ENCODE peak calls at places on chromosomes 1 and 21, in nine cellular contexts. R is kidney, X is psoas muscle, N is aorta, B is lower lobe of right lung, E is ovary, P is fibroblast of lung, G is AG04450, Q is prostate gland. U is an unnamed sample.

GRCh38 chr1:18494304-18494703 is 13.6 kb downstream of the KLHDC7A start:
- DNase-seq in Q (no peak), E (no peak), N (no peak), G (no peak), R (no peak), X (no peak), P (no peak), B (no peak), U (no peak)

GRCh38 chr1:167373398-167373797 is 144.9 kb downstream of the CD247 start:
- DNase-seq in E (no peak), P (peak; percentile 53), Q (no peak), B (no peak), G (no peak), X (no peak), R (no peak), N (no peak), U (no peak)

GRCh38 chr21:16241500-16241963 is 511.8 kb downstream of the USP25 start:
- DNase-seq in G (no peak), E (no peak), N (no peak), Q (no peak), R (no peak), B (no peak), P (no peak), X (no peak), U (no peak)

GRCh38 chr1:235401251-235401650 is 34.0 kb downstream of the TBCE start:
- DNase-seq in P (peak; percentile 22), E (no peak), G (no peak), Q (no peak), R (no peak), B (no peak), X (no peak), N (no peak), U (no peak)

GRCh38 chr1:151326619-151327222 is 495 bp downstream of the PI4KB start:
- DNase-seq in N (peak; percentile 80), X (peak; percentile 40), P (peak; percentile 42), G (no peak), Q (peak; percentile 15), B (peak; percentile 74), R (peak; percentile 82), E (no peak), U (peak; percentile 64)

GRCh38 chr1:203448521-203449061 is 27.0 kb upstream of the PRELP start:
- DNase-seq in X (peak; percentile 58), G (no peak), Q (no peak), B (no peak), P (no peak), E (peak; percentile 81), R (peak; percentile 82), N (no peak), U (no peak)

GRCh38 chr1:170265234-170265633 is 119.5 kb downstream of the NTMT2 start:
- DNase-seq in R (no peak), N (no peak), E (no peak), G (no peak), Q (no peak), X (no peak), P (no peak), B (no peak), U (no peak)

GRCh38 chr1:4271338-4271998 is 371.4 kb upstream of the C1orf174 start:
- DNase-seq in P (no peak), R (no peak), B (no peak), E (no peak), X (no peak), G (no peak), N (no peak), Q (no peak), U (no peak)

GRCh38 chr1:232678185-232678886 is 48.4 kb upstream of the SIPA1L2 start:
- DNase-seq in R (no peak), Q (peak; percentile 31), E (no peak), G (no peak), N (no peak), P (peak; percentile 61), X (no peak), B (no peak), U (peak; percentile 74)

GRCh38 chr21:14609274-14609673 is 63.2 kb upstream of the SAMSN1 start:
- DNase-seq in E (no peak), X (no peak), N (no peak), P (no peak), B (no peak), Q (no peak), G (no peak), R (no peak), U (no peak)

DNA sequence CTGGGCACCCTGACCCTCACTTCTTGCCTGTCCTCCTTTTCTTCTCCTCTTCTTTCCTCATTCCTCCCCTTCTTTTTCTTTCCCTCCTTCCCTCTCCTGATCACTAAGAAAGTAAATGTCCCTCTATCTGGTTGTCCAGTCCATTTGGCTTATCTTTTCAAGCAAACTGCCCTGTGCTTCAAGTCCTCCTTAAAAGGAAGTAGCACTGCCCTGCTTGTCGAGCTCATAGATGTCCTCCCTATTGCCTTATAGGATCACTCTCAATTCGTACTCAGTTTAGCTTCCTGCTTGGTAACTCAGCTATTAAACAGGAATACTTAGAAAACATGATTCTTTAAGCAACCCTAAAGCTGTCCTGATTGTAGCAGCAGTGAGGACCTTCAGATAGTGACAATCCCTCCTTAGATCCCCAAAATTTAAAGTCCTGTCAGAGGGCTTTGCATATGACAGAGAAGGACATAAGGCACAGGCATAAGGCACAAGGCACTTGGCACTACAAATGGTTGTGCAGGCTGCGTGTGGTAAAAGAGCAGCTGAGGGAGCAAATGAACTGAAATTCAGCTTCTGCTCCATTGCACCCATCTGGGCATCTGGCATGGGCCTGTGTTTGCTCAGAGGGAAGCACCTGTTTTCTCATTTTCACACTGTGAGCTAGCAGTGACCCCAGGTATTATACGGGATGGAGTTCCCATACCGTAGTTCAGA is 26.1 kb upstream of the SLAMF6 start:
- DNase-seq in Q (no peak), G (no peak), E (no peak), B (no peak), N (no peak), P (no peak), X (no peak), R (no peak), U (no peak)
- H3K4me3 ChIP-seq in Q (no peak overlapping the region), G (no peak overlapping the region), E (no peak overlapping the region), B (no peak overlapping the region), N (no peak overlapping the region), P (no peak overlapping the region), X (no peak overlapping the region), R (no peak overlapping the region), U (no peak overlapping the region)

DNA sequence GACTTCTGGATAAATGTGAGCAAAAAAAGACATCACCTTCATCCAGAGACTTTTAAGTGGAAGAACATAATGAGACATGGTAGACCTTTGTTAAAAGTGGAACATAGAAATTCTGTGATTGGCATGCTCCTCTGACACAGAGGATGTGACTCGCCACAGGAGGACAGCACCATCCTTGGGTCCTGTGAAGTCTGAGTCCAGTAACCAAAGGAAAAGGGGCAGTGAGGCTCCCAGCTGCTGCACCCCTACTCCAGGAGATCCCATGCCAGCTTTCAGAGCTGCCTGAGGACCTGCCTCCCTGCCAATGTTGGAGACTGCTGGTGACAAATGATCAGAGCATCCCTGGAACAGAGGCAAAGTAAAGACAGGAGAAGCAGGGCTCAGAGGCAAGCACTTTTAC is 136.2 kb downstream of the BRINP2 start:
- DNase-seq in Q (no peak), E (no peak), G (no peak), B (no peak), R (no peak), N (no peak), P (peak; percentile 12), X (no peak), U (no peak)
- H3K27ac ChIP-seq in Q (no peak overlapping the region), E (no peak overlapping the region), G (no peak overlapping the region), B (no peak overlapping the region), R (no peak overlapping the region), N (no peak overlapping the region), P (no peak overlapping the region), X (no peak overlapping the region), U (no peak overlapping the region)

GRCh38 chr1:228405200-228405978 is 1.2 kb downstream of the TRIM11 start:
- DNase-seq in P (no peak), Q (no peak), N (no peak), G (no peak), B (no peak), R (no peak), E (no peak), X (no peak), U (no peak)
- H3K4me3 ChIP-seq in P (peak overlapping the region; percentile 86), Q (peak overlapping the region; percentile 97), N (peak overlapping the region; percentile 61), G (peak overlapping the region; percentile 91), B (peak overlapping the region; percentile 75), R (peak overlapping the region; percentile 44), E (peak overlapping the region; percentile 77), X (peak overlapping the region; percentile 79), U (peak overlapping the region; percentile 69)

GRCh38 chr21:45423201-45423955 is 18.4 kb downstream of the COL18A1 start:
- DNase-seq in B (peak; percentile 35), X (no peak), E (peak; percentile 40), R (peak; percentile 75), G (no peak), P (no peak), N (peak; percentile 49), Q (no peak), U (no peak)

GRCh38 chr21:45424854-45425795 is 20.2 kb downstream of the COL18A1 start:
- DNase-seq in G (no peak), Q (no peak), E (peak; percentile 37), X (no peak), N (no peak), R (peak; percentile 85), B (no peak), P (no peak), U (no peak)

GRCh38 chr21:45421071-45421845 is 16.3 kb downstream of the COL18A1 start:
- DNase-seq in Q (peak; percentile 66), B (peak; percentile 75), E (peak; percentile 53), N (peak; percentile 45), P (no peak), R (peak; percentile 93), X (peak; percentile 20), G (no peak), U (no peak)

GRCh38 chr21:45421846-45422775 is 17.1 kb downstream of the COL18A1 start:
- DNase-seq in Q (no peak), E (peak; percentile 36), P (no peak), B (peak; percentile 42), R (peak; percentile 69), X (peak; percentile 11), G (no peak), N (peak; percentile 32), U (no peak)

GRCh38 chr21:45423968-45424853 is 19.2 kb downstream of the COL18A1 start:
- DNase-seq in X (no peak), N (no peak), B (peak; percentile 28), G (no peak), Q (no peak), E (peak; percentile 47), R (peak; percentile 80), P (no peak), U (no peak)
- H3K27ac ChIP-seq in X (no peak overlapping the region), N (no peak overlapping the region), B (no peak overlapping the region), G (no peak overlapping the region), Q (no peak overlapping the region), E (no peak overlapping the region), R (peak overlapping the region; percentile 99), P (no peak overlapping the region), U (no peak overlapping the region)

U was measured in colonic mucosa.